ENCODE peak calls at places on chromosomes 1 and 21, in nine cellular contexts. One of them, this sample, is unnamed.

GRCh38 chr1:23904748-23905357 is 8.3 kb downstream of the CNR2 start:
- DNase-seq in breast epithelium: no peak
- DNase-seq in HCT116: no peak
- DNase-seq in stomach: no peak
- DNase-seq in Panc1: no peak
- DNase-seq in GM12878: peak; percentile 84
- DNase-seq in vagina: no peak
- DNase-seq in prostate gland: no peak
- DNase-seq in upper lobe of left lung: no peak
- DNase-seq in this sample: no peak

GRCh38 chr1:176379626-176380339 is 83.2 kb upstream of the PAPPA2 start:
- DNase-seq in breast epithelium: no peak
- DNase-seq in HCT116: no peak
- DNase-seq in stomach: no peak
- DNase-seq in Panc1: no peak
- DNase-seq in GM12878: no peak
- DNase-seq in vagina: no peak
- DNase-seq in prostate gland: no peak
- DNase-seq in upper lobe of left lung: no peak
- DNase-seq in this sample: no peak

GRCh38 chr1:109793486-109794318 is 30.0 kb upstream of the EPS8L3 start:
- DNase-seq in breast epithelium: peak; percentile 77
- DNase-seq in HCT116: peak; percentile 16
- DNase-seq in stomach: peak; percentile 30
- DNase-seq in Panc1: no peak
- DNase-seq in GM12878: no peak
- DNase-seq in vagina: no peak
- DNase-seq in prostate gland: no peak
- DNase-seq in upper lobe of left lung: peak; percentile 40
- DNase-seq in this sample: peak; percentile 65

GRCh38 chr1:52633291-52633754 is 355 bp downstream of the SHISAL2A start:
- DNase-seq in breast epithelium: no peak
- DNase-seq in HCT116: no peak
- DNase-seq in stomach: no peak
- DNase-seq in Panc1: no peak
- DNase-seq in GM12878: no peak
- DNase-seq in vagina: no peak
- DNase-seq in prostate gland: no peak
- DNase-seq in upper lobe of left lung: no peak
- DNase-seq in this sample: no peak

GRCh38 chr21:30234643-30235042 is 18.7 kb upstream of the CLDN8 start:
- DNase-seq in breast epithelium: no peak
- DNase-seq in HCT116: no peak
- DNase-seq in stomach: no peak
- DNase-seq in Panc1: no peak
- DNase-seq in GM12878: no peak
- DNase-seq in vagina: no peak
- DNase-seq in prostate gland: no peak
- DNase-seq in upper lobe of left lung: no peak
- DNase-seq in this sample: no peak

GRCh38 chr1:33099290-33100118 is 18.6 kb downstream of the AZIN2 start:
- DNase-seq in breast epithelium: peak; percentile 99
- DNase-seq in HCT116: peak; percentile 90
- DNase-seq in stomach: peak; percentile 34
- DNase-seq in Panc1: peak; percentile 83
- DNase-seq in GM12878: peak; percentile 64
- DNase-seq in vagina: no peak
- DNase-seq in prostate gland: peak; percentile 20
- DNase-seq in upper lobe of left lung: peak; percentile 80
- DNase-seq in this sample: no peak

GRCh38 chr1:220999872-221000863 is 120.9 kb downstream of the HLX start:
- DNase-seq in breast epithelium: no peak
- DNase-seq in HCT116: no peak
- DNase-seq in stomach: no peak
- DNase-seq in Panc1: no peak
- DNase-seq in GM12878: no peak
- DNase-seq in vagina: no peak
- DNase-seq in prostate gland: no peak
- DNase-seq in upper lobe of left lung: peak; percentile 53
- DNase-seq in this sample: peak; percentile 66

GRCh38 chr1:193185861-193186714 is at the start of gene B3GALT2:
- DNase-seq in breast epithelium: no peak
- DNase-seq in HCT116: no peak
- DNase-seq in stomach: no peak
- DNase-seq in Panc1: no peak
- DNase-seq in GM12878: no peak
- DNase-seq in vagina: no peak
- DNase-seq in prostate gland: peak; percentile 7
- DNase-seq in upper lobe of left lung: peak; percentile 33
- DNase-seq in this sample: peak; percentile 63

GRCh38 chr1:157485793-157486192 is 66.5 kb downstream of the FCRL5 start:
- DNase-seq in breast epithelium: no peak
- DNase-seq in HCT116: no peak
- DNase-seq in stomach: no peak
- DNase-seq in Panc1: no peak
- DNase-seq in GM12878: no peak
- DNase-seq in vagina: no peak
- DNase-seq in prostate gland: no peak
- DNase-seq in upper lobe of left lung: no peak
- DNase-seq in this sample: no peak

GRCh38 chr1:108560430-108561144 is 687 bp downstream of the EEIG2 start:
- DNase-seq in breast epithelium: no peak
- DNase-seq in HCT116: peak; percentile 70
- DNase-seq in stomach: peak; percentile 44
- DNase-seq in Panc1: no peak
- DNase-seq in GM12878: no peak
- DNase-seq in vagina: no peak
- DNase-seq in prostate gland: peak; percentile 21
- DNase-seq in upper lobe of left lung: peak; percentile 74
- DNase-seq in this sample: peak; percentile 79

GRCh38 chr1:108563808-108564207 is 3.9 kb downstream of the EEIG2 start:
- DNase-seq in breast epithelium: no peak
- DNase-seq in HCT116: no peak
- DNase-seq in stomach: no peak
- DNase-seq in Panc1: no peak
- DNase-seq in GM12878: no peak
- DNase-seq in vagina: no peak
- DNase-seq in prostate gland: no peak
- DNase-seq in upper lobe of left lung: no peak
- DNase-seq in this sample: no peak

GRCh38 chr1:108561145-108561458 is 1.2 kb downstream of the EEIG2 start:
- DNase-seq in breast epithelium: no peak
- DNase-seq in HCT116: no peak
- DNase-seq in stomach: no peak
- DNase-seq in Panc1: no peak
- DNase-seq in GM12878: no peak
- DNase-seq in vagina: no peak
- DNase-seq in prostate gland: no peak
- DNase-seq in upper lobe of left lung: no peak
- DNase-seq in this sample: no peak

GRCh38 chr1:108560143-108560429 is 186 bp downstream of the EEIG2 start:
- DNase-seq in breast epithelium: no peak
- DNase-seq in HCT116: no peak
- DNase-seq in stomach: no peak
- DNase-seq in Panc1: no peak
- DNase-seq in GM12878: no peak
- DNase-seq in vagina: no peak
- DNase-seq in prostate gland: no peak
- DNase-seq in upper lobe of left lung: no peak
- DNase-seq in this sample: no peak

GRCh38 chr1:108561731-108562326 is 1.9 kb downstream of the EEIG2 start:
- DNase-seq in breast epithelium: peak; percentile 45
- DNase-seq in HCT116: peak; percentile 72
- DNase-seq in stomach: peak; percentile 74
- DNase-seq in Panc1: peak; percentile 46
- DNase-seq in GM12878: no peak
- DNase-seq in vagina: no peak
- DNase-seq in prostate gland: peak; percentile 65
- DNase-seq in upper lobe of left lung: peak; percentile 89
- DNase-seq in this sample: peak; percentile 66
- TF ChIP-seq POLR2AphosphoS5 in breast epithelium: no peak
- TF ChIP-seq POLR2AphosphoS5 in HCT116: no peak
- TF ChIP-seq POLR2AphosphoS5 in stomach: no peak
- TF ChIP-seq POLR2AphosphoS5 in Panc1: no peak
- TF ChIP-seq POLR2AphosphoS5 in GM12878: no peak
- TF ChIP-seq POLR2AphosphoS5 in vagina: no peak
- TF ChIP-seq POLR2AphosphoS5 in prostate gland: peak; percentile 31
- TF ChIP-seq POLR2AphosphoS5 in upper lobe of left lung: no peak
- TF ChIP-seq POLR2AphosphoS5 in this sample: no peak

GRCh38 chr1:202631076-202631923 is 79.0 kb downstream of the SYT2 start:
- DNase-seq in breast epithelium: no peak
- DNase-seq in HCT116: no peak
- DNase-seq in stomach: no peak
- DNase-seq in Panc1: no peak
- DNase-seq in GM12878: no peak
- DNase-seq in vagina: no peak
- DNase-seq in prostate gland: no peak
- DNase-seq in upper lobe of left lung: no peak
- DNase-seq in this sample: no peak

GRCh38 chr1:202627841-202628565 is 82.3 kb downstream of the SYT2 start:
- DNase-seq in breast epithelium: no peak
- DNase-seq in HCT116: no peak
- DNase-seq in stomach: no peak
- DNase-seq in Panc1: no peak
- DNase-seq in GM12878: no peak
- DNase-seq in vagina: no peak
- DNase-seq in prostate gland: no peak
- DNase-seq in upper lobe of left lung: no peak
- DNase-seq in this sample: no peak

GRCh38 chr1:202628646-202629215 is 81.5 kb downstream of the SYT2 start:
- DNase-seq in breast epithelium: no peak
- DNase-seq in HCT116: no peak
- DNase-seq in stomach: no peak
- DNase-seq in Panc1: no peak
- DNase-seq in GM12878: no peak
- DNase-seq in vagina: no peak
- DNase-seq in prostate gland: no peak
- DNase-seq in upper lobe of left lung: no peak
- DNase-seq in this sample: no peak

GRCh38 chr1:202632241-202632640 is 78.0 kb downstream of the SYT2 start:
- DNase-seq in breast epithelium: no peak
- DNase-seq in HCT116: no peak
- DNase-seq in stomach: no peak
- DNase-seq in Panc1: no peak
- DNase-seq in GM12878: no peak
- DNase-seq in vagina: no peak
- DNase-seq in prostate gland: no peak
- DNase-seq in upper lobe of left lung: no peak
- DNase-seq in this sample: no peak

DNA sequence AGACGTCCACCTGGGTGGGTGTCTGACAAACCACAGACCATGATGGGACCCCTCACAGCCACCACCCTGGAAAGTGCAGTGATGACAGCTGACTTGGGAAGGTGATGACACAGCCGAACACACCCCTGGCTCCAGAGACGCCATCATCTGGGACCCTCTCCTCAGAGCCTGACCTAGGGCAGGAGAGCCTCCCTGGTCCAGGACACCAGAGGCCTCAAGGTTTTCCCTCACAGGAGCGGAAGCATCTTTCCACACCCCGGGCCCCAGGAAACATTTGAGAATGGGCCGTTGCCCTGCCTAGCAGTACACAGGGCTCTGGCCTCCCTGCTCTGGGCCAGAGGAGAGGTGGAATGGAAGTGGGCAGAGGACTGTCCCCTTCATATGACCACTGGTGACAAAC is 79.7 kb downstream of the SYT2 start:
- DNase-seq in breast epithelium: no peak
- DNase-seq in HCT116: no peak
- DNase-seq in stomach: no peak
- DNase-seq in Panc1: no peak
- DNase-seq in GM12878: no peak
- DNase-seq in vagina: no peak
- DNase-seq in prostate gland: no peak
- DNase-seq in upper lobe of left lung: no peak
- DNase-seq in this sample: no peak
- H3K4me1 ChIP-seq in breast epithelium: no peaks in the 10 kb centered on the region
- H3K4me1 ChIP-seq in HCT116: no peaks in the 10 kb centered on the region
- H3K4me1 ChIP-seq in stomach: peaks cover 13% of the 10 kb centered on the region
- H3K4me1 ChIP-seq in Panc1: no peaks in the 10 kb centered on the region
- H3K4me1 ChIP-seq in GM12878: peaks cover 21% of the 10 kb centered on the region
- H3K4me1 ChIP-seq in vagina: no peaks in the 10 kb centered on the region
- H3K4me1 ChIP-seq in prostate gland: no peaks in the 10 kb centered on the region
- H3K4me1 ChIP-seq in upper lobe of left lung: peaks cover 7% of the 10 kb centered on the region
- H3K4me1 ChIP-seq in this sample: peaks cover 2% of the 10 kb centered on the region

DNA sequence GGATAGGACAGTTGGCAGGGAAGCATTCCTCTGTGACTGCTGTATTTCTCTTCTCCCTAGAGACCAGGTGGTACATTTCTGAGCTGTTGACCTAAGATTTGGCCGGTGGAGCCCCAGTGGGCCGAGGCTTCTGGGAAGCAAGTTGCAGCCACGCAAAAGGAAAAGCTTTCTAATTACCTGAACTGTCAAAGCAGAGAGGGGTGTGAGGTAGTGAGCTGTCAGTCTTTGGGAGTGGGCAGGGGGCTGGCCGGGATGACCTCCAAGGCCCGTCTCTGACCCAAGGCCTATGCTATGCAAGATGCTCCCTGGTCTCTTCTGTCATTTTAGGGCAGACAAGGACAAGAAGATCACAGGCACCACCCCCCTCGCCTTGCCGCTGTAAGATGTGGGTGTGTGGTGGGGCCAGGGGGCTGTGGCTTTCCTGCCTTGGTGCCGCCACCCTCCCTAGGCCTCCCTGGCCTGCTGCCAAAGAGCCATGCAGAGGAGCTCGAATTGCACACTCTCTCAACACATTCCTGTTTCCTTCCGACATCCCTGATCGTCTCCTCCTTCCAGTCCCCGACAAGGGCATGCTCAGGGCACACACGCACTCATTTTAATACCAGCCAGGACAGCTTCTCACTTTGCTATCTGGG is 7.7 kb downstream of the PADI1 start:
- DNase-seq in breast epithelium: no peak
- DNase-seq in HCT116: no peak
- DNase-seq in stomach: peak; percentile 33
- DNase-seq in Panc1: no peak
- DNase-seq in GM12878: no peak
- DNase-seq in vagina: no peak
- DNase-seq in prostate gland: no peak
- DNase-seq in upper lobe of left lung: no peak
- DNase-seq in this sample: no peak
- TF ChIP-seq POLR2AphosphoS5 in breast epithelium: no peak
- TF ChIP-seq POLR2AphosphoS5 in HCT116: no peak
- TF ChIP-seq POLR2AphosphoS5 in stomach: no peak
- TF ChIP-seq POLR2AphosphoS5 in Panc1: no peak
- TF ChIP-seq POLR2AphosphoS5 in GM12878: no peak
- TF ChIP-seq POLR2AphosphoS5 in vagina: no peak
- TF ChIP-seq POLR2AphosphoS5 in prostate gland: no peak
- TF ChIP-seq POLR2AphosphoS5 in upper lobe of left lung: no peak
- TF ChIP-seq POLR2AphosphoS5 in this sample: no peak

DNA sequence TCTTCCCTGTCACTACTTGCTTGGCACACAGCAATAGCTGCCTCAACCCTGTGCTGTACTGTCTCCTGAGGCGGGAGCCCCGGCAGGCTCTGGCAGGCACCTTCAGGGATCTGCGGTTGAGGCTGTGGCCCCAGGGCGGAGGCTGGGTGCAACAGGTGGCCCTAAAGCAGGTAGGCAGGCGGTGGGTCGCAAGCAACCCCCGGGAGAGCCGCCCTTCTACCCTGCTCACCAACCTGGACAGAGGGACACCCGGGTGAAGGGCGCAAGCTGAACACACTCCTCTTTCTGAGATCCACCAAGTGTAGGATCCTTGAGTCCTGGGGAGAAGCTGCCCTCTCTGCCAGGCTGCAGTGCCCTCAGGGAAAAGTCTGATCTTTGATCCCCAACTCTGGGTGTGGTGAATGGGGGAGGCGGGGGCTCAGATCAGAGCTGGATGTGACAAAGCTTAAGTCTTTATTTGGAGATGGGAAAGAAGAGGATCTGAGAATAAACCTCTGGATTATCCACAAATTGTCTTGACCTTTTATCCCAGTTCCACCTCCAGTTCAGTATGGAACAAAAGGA is 1.2 kb downstream of the RXFP4 start:
- DNase-seq in breast epithelium: no peak
- DNase-seq in HCT116: no peak
- DNase-seq in stomach: no peak
- DNase-seq in Panc1: no peak
- DNase-seq in GM12878: no peak
- DNase-seq in vagina: no peak
- DNase-seq in prostate gland: no peak
- DNase-seq in upper lobe of left lung: no peak
- DNase-seq in this sample: no peak
- H3K4me1 ChIP-seq in breast epithelium: peaks cover 27% of the 10 kb centered on the region
- H3K4me1 ChIP-seq in HCT116: peaks cover 81% of the 10 kb centered on the region
- H3K4me1 ChIP-seq in stomach: peaks cover 97% of the 10 kb centered on the region
- H3K4me1 ChIP-seq in Panc1: peaks cover 78% of the 10 kb centered on the region
- H3K4me1 ChIP-seq in GM12878: peaks cover 73% of the 10 kb centered on the region
- H3K4me1 ChIP-seq in vagina: peaks cover 29% of the 10 kb centered on the region
- H3K4me1 ChIP-seq in prostate gland: no peaks in the 10 kb centered on the region
- H3K4me1 ChIP-seq in upper lobe of left lung: peaks cover 74% of the 10 kb centered on the region
- H3K4me1 ChIP-seq in this sample: no peaks in the 10 kb centered on the region